ENCODE peak calls at places on chromosomes 7 and 10, in five cellular contexts. J, Z, B, O and U are unnamed samples. For H3K4me1 and H3K9me3, the result is how much of the 10 kb centered on the place peaks cover.

GRCh38 chr7:148535227-148535626 is 55.3 kb upstream of the C7orf33 start:
- DNase-seq in J (no peak), O (no peak), Z (peak), B (no peak), U (no peak)

GRCh38 chr10:28587270-28587969 is 54.5 kb downstream of the WAC start:
- DNase-seq in O (peak), B (no peak), Z (no peak), J (no peak), U (no peak)

GRCh38 chr7:17236161-17236560 is 62.3 kb upstream of the AHR start:
- DNase-seq in Z (no peak), J (no peak), O (no peak), B (no peak), U (no peak)

GRCh38 chr7:44100458-44101303 is 3.5 kb upstream of the AEBP1 start:
- DNase-seq in B (no peak), O (peak), J (peak), Z (no peak), U (no peak)

GRCh38 chr10:74921744-74922143 is 95.3 kb downstream of the KAT6B start:
- DNase-seq in J (no peak), O (no peak), Z (no peak), B (peak), U (no peak)

GRCh38 chr10:79044846-79045245 is 23.9 kb upstream of the ZMIZ1 start:
- DNase-seq in O (no peak), B (no peak), Z (no peak), J (no peak), U (no peak)

GRCh38 chr10:27621441-27621840 is 117.3 kb downstream of the RAB18 start:
- DNase-seq in J (no peak), Z (no peak), B (no peak), O (no peak), U (no peak)

GRCh38 chr7:128742206-128742605 is 3.0 kb downstream of the CALU start:
- DNase-seq in J (no peak), B (no peak), O (peak), Z (no peak), U (no peak)

GRCh38 chr7:150435390-150436073 is 14.9 kb upstream of the GIMAP8 start:
- DNase-seq in O (no peak), Z (no peak), J (no peak), B (no peak), U (no peak)
- H3K4me1 ChIP-seq in O (under half), Z (under half), J (under half), B (under half), U (under half)

GRCh38 chr10:133058267-133059092 is 29.2 kb upstream of the ADGRA1 start:
- DNase-seq in O (no peak), B (no peak), Z (no peak), J (no peak), U (no peak)
- H3K9me3 ChIP-seq in O (under half), B (under half), Z (under half), J (under half), U (under half)

DNA sequence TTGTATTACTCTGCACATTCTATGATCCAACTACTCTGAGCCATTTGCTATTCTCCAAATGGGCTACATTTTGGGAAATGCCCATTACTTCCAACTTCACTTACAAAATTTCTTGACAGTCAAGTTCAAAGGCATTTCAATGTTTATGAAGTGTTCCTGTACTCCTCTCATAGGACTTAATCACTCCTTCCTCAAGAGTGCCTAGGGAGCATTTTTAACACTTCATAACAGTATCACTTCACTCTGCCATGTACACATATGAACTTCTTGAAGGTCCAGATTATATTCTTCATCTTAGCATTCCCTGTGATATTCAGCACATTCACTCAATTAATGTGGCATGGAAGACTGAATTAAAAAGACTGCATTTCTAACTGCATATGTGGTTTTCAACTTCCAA is 21.6 kb downstream of the OSBPL3 start:
- DNase-seq in J (no peak), Z (no peak), B (no peak), O (no peak), U (no peak)
- H3K4me1 ChIP-seq in J (under half), Z (under half), B (under half), O (under half), U (under half)

GRCh38 chr7:158121441-158122045 is 466.1 kb downstream of the PTPRN2 start:
- DNase-seq in B (no peak), J (no peak), O (no peak), Z (no peak), U (no peak)

GRCh38 chr7:158120313-158120712 is 467.3 kb downstream of the PTPRN2 start:
- DNase-seq in O (no peak), J (no peak), B (no peak), Z (no peak), U (no peak)

GRCh38 chr7:158123214-158123613 is 464.4 kb downstream of the PTPRN2 start:
- DNase-seq in J (no peak), B (no peak), Z (no peak), O (no peak), U (no peak)

GRCh38 chr7:158123753-158124152 is 463.9 kb downstream of the PTPRN2 start:
- DNase-seq in Z (no peak), B (no peak), O (no peak), J (no peak), U (no peak)

GRCh38 chr7:158120751-158121150 is 466.9 kb downstream of the PTPRN2 start:
- DNase-seq in B (no peak), O (no peak), J (no peak), Z (no peak), U (no peak)
- H3K9me3 ChIP-seq in B (under half), O (under half), J (under half), Z (under half), U (under half)

GRCh38 chr7:130881091-130881798 is 147.2 kb upstream of the KLF14 start:
- DNase-seq in J (no peak), B (no peak), O (no peak), Z (no peak), U (no peak)
- H3K4me1 ChIP-seq in J (under half), B (under half), O (under half), Z (under half), U (under half)

DNA sequence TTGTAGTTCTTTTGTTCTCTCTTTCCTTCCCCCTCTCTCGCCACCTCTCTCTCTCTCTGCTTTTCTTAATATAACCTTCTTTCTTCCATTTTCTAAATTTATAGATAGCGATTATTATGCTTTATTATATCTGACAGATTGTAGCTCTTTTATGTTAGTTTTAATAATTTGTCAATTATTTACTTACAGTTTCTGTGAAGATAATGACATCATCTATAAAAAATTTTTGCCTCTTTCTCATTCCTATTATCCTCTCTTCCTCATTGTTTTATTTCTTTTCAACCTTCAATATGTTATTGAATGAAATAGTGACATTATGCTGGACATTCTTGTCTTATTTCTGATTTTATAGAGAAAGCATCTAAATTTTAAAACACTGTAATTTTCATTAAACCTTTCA is 469.6 kb upstream of the NRG3 start:
- DNase-seq in B (no peak), J (no peak), Z (no peak), O (no peak), U (no peak)
- H3K9me3 ChIP-seq in B (under half), J (under half), Z (under half), O (under half), U (under half)

GRCh38 chr7:361680-362415 is 71.9 kb downstream of the FOXL3 start:
- DNase-seq in Z (no peak), J (peak), B (no peak), O (no peak), U (no peak)

GRCh38 chr7:364536-364935 is 74.6 kb downstream of the FOXL3 start:
- DNase-seq in Z (no peak), B (no peak), J (peak), O (no peak), U (no peak)

GRCh38 chr7:362416-363096 is 72.6 kb downstream of the FOXL3 start:
- DNase-seq in Z (no peak), B (no peak), O (peak), J (peak), U (peak)

GRCh38 chr7:365593-365992 is 75.6 kb downstream of the FOXL3 start:
- DNase-seq in O (no peak), Z (no peak), J (peak), B (no peak), U (no peak)

DNA sequence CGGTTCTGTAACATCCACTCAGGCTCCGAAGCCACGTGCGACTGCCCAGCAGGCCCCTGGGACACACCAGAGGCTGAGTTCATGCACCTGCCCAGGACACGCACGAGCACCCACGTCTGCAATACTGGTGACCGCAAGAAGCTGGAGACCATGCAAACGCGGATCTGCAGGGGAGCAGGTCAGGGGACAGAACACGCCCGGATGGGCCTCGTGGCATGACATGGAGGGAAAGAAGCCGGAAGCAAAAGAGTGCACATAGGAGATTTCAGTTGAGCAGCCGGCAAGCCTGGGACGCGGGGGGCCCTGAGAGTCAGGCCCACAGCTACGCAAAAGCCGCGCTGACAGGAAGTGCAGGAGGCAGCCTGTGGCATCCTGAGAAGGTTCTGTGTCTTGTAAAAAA is 73.7 kb downstream of the FOXL3 start:
- DNase-seq in J (peak), O (no peak), B (no peak), Z (no peak), U (no peak)
- H3K4me1 ChIP-seq in J (under half), O (under half), B (under half), Z (under half), U (half or more)